ENCODE peak calls at places on chromosome 20, in four cellular contexts. C is nucleus accumbens; K is stimulated activated naive B cell treated with anti-CD40 and anti-IgM and Interleukin-4, amounts not matched to agents 10 μg/mL and 1 μg/mL and 100 μg/mL, for 72 hours; T is AG20443. V is an unnamed sample.

GRCh38 chr20:18839507-18840247 is 26.1 kb downstream of the SCP2D1 start:
- DNase-seq in C (no peak), K (no peak), T (no peak), V (no peak)

GRCh38 chr20:49186535-49187329 is 1.4 kb downstream of the STAU1 start:
- DNase-seq in C (no peak), K (peak; percentile 21), T (peak; percentile 56), V (peak; percentile 45)

GRCh38 chr20:50680106-50680960 is 11.0 kb downstream of the RIPOR3 start:
- DNase-seq in C (no peak), K (no peak), T (peak; percentile 43), V (no peak)

GRCh38 chr20:2701671-2702081 is 9.1 kb downstream of the EBF4 start:
- DNase-seq in C (no peak), K (no peak), T (no peak), V (no peak)

GRCh38 chr20:1827974-1828785 is 67.0 kb upstream of the SIRPA start:
- DNase-seq in C (peak; percentile 80), K (peak; percentile 73), T (peak; percentile 73), V (no peak)

GRCh38 chr20:22232473-22232872 is 351.9 kb downstream of the FOXA2 start:
- DNase-seq in C (no peak), K (no peak), T (no peak), V (no peak)

GRCh38 chr20:16296933-16297332 is 276.3 kb downstream of the KIF16B start:
- DNase-seq in C (no peak), K (no peak), T (no peak), V (peak; percentile 64)

GRCh38 chr20:45812157-45813005 is at the start of gene UBE2C:
- DNase-seq in C (peak; percentile 95), K (peak; percentile 95), T (peak; percentile 98), V (peak; percentile 100)

GRCh38 chr20:51326241-51326819 is 216.2 kb downstream of the NFATC2 start:
- DNase-seq in C (no peak), K (no peak), T (peak; percentile 84), V (no peak)

GRCh38 chr20:19628570-19629134 is 129.4 kb upstream of the RIN2 start:
- DNase-seq in C (no peak), K (peak; percentile 51), T (peak; percentile 68), V (peak; percentile 16)

GRCh38 chr20:51116765-51117686 is 94.1 kb upstream of the KCNG1 start:
- DNase-seq in C (no peak), K (no peak), T (no peak), V (no peak)

GRCh38 chr20:46402236-46402886 is 4.1 kb downstream of the ELMO2 start:
- DNase-seq in C (no peak), K (no peak), T (peak; percentile 31), V (peak; percentile 17)

GRCh38 chr20:12030470-12030869 is 112.8 kb downstream of the BTBD3 start:
- DNase-seq in C (no peak), K (no peak), T (no peak), V (no peak)

GRCh38 chr20:31943052-31943471 is 8.8 kb downstream of the PDRG1 start:
- DNase-seq in C (no peak), K (no peak), T (no peak), V (no peak)

GRCh38 chr20:4082406-4083102 is 67.2 kb upstream of the RNF24 start:
- DNase-seq in C (no peak), K (peak; percentile 57), T (peak; percentile 61), V (peak; percentile 77)

GRCh38 chr20:53611449-53611894 is 17.8 kb upstream of the ZNF217 start:
- DNase-seq in C (no peak), K (no peak), T (peak; percentile 86), V (peak; percentile 85)

GRCh38 chr20:23162887-23163286 is 76.8 kb upstream of the CD93 start:
- DNase-seq in C (no peak), K (no peak), T (no peak), V (no peak)

GRCh38 chr20:19048898-19049889 is 163.2 kb upstream of the SLC24A3 start:
- DNase-seq in C (no peak), K (no peak), T (no peak), V (no peak)

GRCh38 chr20:32481311-32482103 is 103.6 kb downstream of the NOL4L start:
- DNase-seq in C (no peak), K (no peak), T (no peak), V (no peak)

GRCh38 chr20:25532015-25532751 is 53.1 kb downstream of the NINL start:
- DNase-seq in C (peak; percentile 27), K (no peak), T (no peak), V (no peak)

GRCh38 chr20:41247523-41248370 is 69.8 kb downstream of the ZHX3 start:
- DNase-seq in C (no peak), K (no peak), T (no peak), V (no peak)

GRCh38 chr20:53917145-53918009 is 153.0 kb downstream of the BCAS1 start:
- DNase-seq in C (no peak), K (no peak), T (peak; percentile 79), V (peak; percentile 63)